ENCODE peak calls at places on chromosomes 13 and 19, in eight cellular contexts. A, C, Q, V, Y, J, B and X are unnamed samples.
A peak's percentile ranks its signal among the peaks of the same experiment; 100 is the strongest.

GRCh38 chr13:108044929-108045328 is 170.4 kb downstream of the LIG4 start:
- DNase-seq in A (no peak), C (no peak), Q (no peak), V (no peak), Y (no peak), J (no peak), B (no peak), X (no peak)

GRCh38 chr13:69180025-69180424 is 927.6 kb upstream of the ATXN8OS start:
- DNase-seq in A (no peak), C (no peak), Q (no peak), V (no peak), Y (no peak), J (no peak), B (no peak), X (no peak)

GRCh38 chr13:32278456-32278855 is 36.7 kb downstream of the ZAR1L start:
- DNase-seq in A (no peak), C (no peak), Q (no peak), V (peak; percentile 49), Y (no peak), J (no peak), B (no peak), X (peak; percentile 55)

GRCh38 chr13:69683921-69684663 is 423.5 kb upstream of the ATXN8OS start:
- DNase-seq in A (no peak), C (no peak), Q (no peak), V (no peak), Y (peak; percentile 43), J (no peak), B (peak; percentile 22), X (no peak)

GRCh38 chr19:19636573-19636972 is 6.9 kb downstream of the GMIP start:
- DNase-seq in A (no peak), C (no peak), Q (no peak), V (no peak), Y (no peak), J (no peak), B (no peak), X (no peak)

GRCh38 chr13:108947551-108948030 is 318.2 kb downstream of the MYO16 start:
- DNase-seq in A (no peak), C (no peak), Q (no peak), V (no peak), Y (no peak), J (no peak), B (no peak), X (no peak)

GRCh38 chr13:69124996-69125395 is 982.6 kb upstream of the ATXN8OS start:
- DNase-seq in A (no peak), C (no peak), Q (no peak), V (peak; percentile 39), Y (no peak), J (no peak), B (no peak), X (peak; percentile 11)

GRCh38 chr19:30880551-30880950 is 468.7 kb downstream of the TSHZ3 start:
- DNase-seq in A (no peak), C (no peak), Q (no peak), V (no peak), Y (no peak), J (no peak), B (no peak), X (no peak)

GRCh38 chr19:45623984-45624383 is 15.2 kb downstream of the EML2 start:
- DNase-seq in A (no peak), C (no peak), Q (no peak), V (no peak), Y (no peak), J (no peak), B (no peak), X (no peak)

GRCh38 chr19:39582891-39583625 is 19.3 kb upstream of the LGALS13 start:
- DNase-seq in A (no peak), C (no peak), Q (no peak), V (peak; percentile 7), Y (no peak), J (no peak), B (no peak), X (peak; percentile 13)

GRCh38 chr19:52991484-52991883 is 22.2 kb upstream of the ERVV-1 start:
- DNase-seq in A (no peak), C (no peak), Q (no peak), V (peak; percentile 82), Y (no peak), J (no peak), B (no peak), X (peak; percentile 83)

GRCh38 chr19:55113570-55114039 is 3.8 kb downstream of the PPP1R12C start:
- DNase-seq in A (no peak), C (peak; percentile 79), Q (peak; percentile 72), V (no peak), Y (peak; percentile 95), J (peak; percentile 83), B (no peak), X (no peak)

GRCh38 chr13:94305463-94305862 is 174.0 kb downstream of the DCT start:
- DNase-seq in A (no peak), C (no peak), Q (no peak), V (peak; percentile 88), Y (no peak), J (no peak), B (no peak), X (peak; percentile 89)

GRCh38 chr19:50418186-50419021 is at the start of gene SPIB:
- DNase-seq in A (no peak), C (no peak), Q (no peak), V (no peak), Y (peak; percentile 12), J (no peak), B (no peak), X (no peak)

GRCh38 chr19:52948025-52948770 is 14.5 kb downstream of the ZNF816 start:
- DNase-seq in A (no peak), C (no peak), Q (no peak), V (no peak), Y (no peak), J (no peak), B (no peak), X (no peak)

GRCh38 chr13:55402867-55403266 is 1737.9 kb upstream of the PRR20A start:
- DNase-seq in A (no peak), C (no peak), Q (no peak), V (no peak), Y (no peak), J (no peak), B (no peak), X (no peak)

GRCh38 chr19:6271721-6272410 is 7.9 kb downstream of the MLLT1 start:
- DNase-seq in A (no peak), C (peak; percentile 24), Q (peak; percentile 46), V (peak; percentile 31), Y (peak; percentile 76), J (peak; percentile 85), B (peak; percentile 76), X (no peak)

GRCh38 chr13:100594731-100595130 is 6.1 kb upstream of the GGACT start:
- DNase-seq in A (no peak), C (peak; percentile 63), Q (peak; percentile 58), V (peak; percentile 20), Y (peak; percentile 30), J (no peak), B (no peak), X (no peak)

GRCh38 chr13:112370311-112370710 is 5.8 kb upstream of the SPACA7 start:
- DNase-seq in A (no peak), C (no peak), Q (no peak), V (no peak), Y (no peak), J (no peak), B (no peak), X (no peak)

GRCh38 chr19:35882074-35882832 is 13.9 kb downstream of the APLP1 start:
- DNase-seq in A (no peak), C (no peak), Q (peak; percentile 59), V (peak; percentile 83), Y (peak; percentile 52), J (no peak), B (peak; percentile 57), X (peak; percentile 76)

GRCh38 chr13:21676611-21677021 is 5.7 kb downstream of the FGF9 start:
- DNase-seq in A (peak; percentile 22), C (peak; percentile 77), Q (no peak), V (peak; percentile 48), Y (peak; percentile 54), J (peak; percentile 75), B (no peak), X (no peak)

GRCh38 chr19:45804140-45804958 is 10.8 kb downstream of the RSPH6A start:
- DNase-seq in A (no peak), C (no peak), Q (no peak), V (no peak), Y (no peak), J (no peak), B (no peak), X (no peak)

DNA sequence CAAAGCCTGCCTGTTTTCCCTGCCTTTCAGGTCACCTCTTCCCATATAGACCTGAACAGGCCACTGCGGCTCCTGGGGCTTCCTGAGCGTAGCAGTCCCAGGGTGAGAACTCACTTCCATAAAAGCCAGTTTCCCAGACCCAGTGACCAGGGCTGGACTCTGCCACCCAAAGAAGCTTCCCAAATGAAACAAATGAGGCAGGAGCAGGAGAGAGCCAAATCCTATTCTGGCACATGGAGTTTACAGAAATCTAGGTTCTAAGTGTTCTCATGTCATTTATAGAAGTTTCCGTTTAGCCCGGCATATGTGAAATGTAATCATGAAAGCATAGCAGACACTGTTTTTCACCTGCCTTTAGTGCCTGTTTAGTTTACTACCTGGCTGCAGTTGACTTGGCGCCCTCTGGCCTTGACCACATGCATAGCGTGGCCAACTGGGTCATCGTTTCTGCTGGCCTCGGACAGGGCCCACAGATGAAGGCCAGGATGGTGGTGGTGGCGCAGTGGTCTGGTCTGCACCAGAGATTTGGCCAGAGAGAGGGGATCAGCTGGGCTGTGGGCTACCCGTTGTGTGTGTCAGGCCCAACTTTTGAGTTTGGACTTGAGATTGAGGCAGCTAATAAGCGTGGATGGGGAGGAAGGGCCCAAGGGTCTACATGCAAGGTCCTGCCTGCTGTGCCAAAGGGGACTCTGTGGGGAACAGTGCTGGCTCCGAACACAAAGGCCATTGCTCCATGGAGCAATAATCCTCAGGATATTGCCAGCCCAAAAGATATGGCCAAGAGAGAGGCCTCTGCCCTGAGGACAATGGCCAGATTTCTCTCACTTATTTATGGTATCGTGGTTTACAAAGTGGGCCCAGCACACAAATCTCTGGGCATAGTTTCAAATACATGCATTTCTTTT is 43.3 kb downstream of the NFIX start:
- DNase-seq in A (no peak), C (no peak), Q (no peak), V (no peak), Y (no peak), J (no peak), B (no peak), X (no peak)
- TF ChIP-seq CTCF in A (no peak), C (no peak), Q (peak; percentile 48), V (no peak), Y (no peak), J (no peak), B (no peak), X (no peak)

GRCh38 chr13:26075498-26075897 is 23.7 kb upstream of the SHISA2 start:
- DNase-seq in A (no peak), C (no peak), Q (no peak), V (no peak), Y (no peak), J (no peak), B (no peak), X (no peak)
- TF ChIP-seq CTCF in A (no peak), C (no peak), Q (no peak), V (no peak), Y (no peak), J (no peak), B (no peak), X (no peak)

GRCh38 chr19:15885919-15886318 is 12.0 kb downstream of the CYP4F2 start:
- DNase-seq in A (no peak), C (no peak), Q (no peak), V (no peak), Y (no peak), J (no peak), B (no peak), X (no peak)

GRCh38 chr19:15885167-15885566 is 12.7 kb downstream of the CYP4F2 start:
- DNase-seq in A (no peak), C (no peak), Q (no peak), V (no peak), Y (no peak), J (no peak), B (no peak), X (no peak)
- TF ChIP-seq CTCF in A (no peak), C (no peak), Q (no peak), V (no peak), Y (no peak), J (no peak), B (no peak), X (no peak)

GRCh38 chr13:110944121-110944967 is 29.5 kb upstream of the ANKRD10 start:
- DNase-seq in A (no peak), C (peak; percentile 33), Q (peak; percentile 41), V (peak; percentile 71), Y (peak; percentile 72), J (no peak), B (peak; percentile 32), X (peak; percentile 62)
- TF ChIP-seq CTCF in A (peak; percentile 25), C (no peak), Q (peak; percentile 80), V (peak; percentile 87), Y (peak; percentile 71), J (peak; percentile 55), B (peak; percentile 55), X (peak; percentile 90)